ENCODE peak calls at places on chromosomes 16 and 17, in five cellular contexts. One of them, this sample, is unnamed.

GRCh38 chr17:17732892-17733670 is 51.8 kb downstream of the RAI1 start:
- DNase-seq in A549: peak; percentile 59
- DNase-seq in GM12878: no peak
- DNase-seq in HepG2: no peak
- DNase-seq in K562: no peak
- DNase-seq in this sample: no peak

GRCh38 chr17:17215575-17215974 is 9.4 kb upstream of the PLD6 start:
- DNase-seq in K562: no peak
- DNase-seq in GM12878: no peak
- DNase-seq in HepG2: no peak
- DNase-seq in A549: no peak
- DNase-seq in this sample: no peak

GRCh38 chr17:35257080-35257701 is 14.3 kb downstream of the SLFN5 start:
- DNase-seq in K562: no peak
- DNase-seq in A549: peak; percentile 89
- DNase-seq in HepG2: peak; percentile 7
- DNase-seq in GM12878: no peak
- DNase-seq in this sample: no peak

GRCh38 chr16:91484-91883 is 13.5 kb downstream of the MPG start:
- DNase-seq in K562: no peak
- DNase-seq in GM12878: no peak
- DNase-seq in HepG2: no peak
- DNase-seq in A549: no peak
- DNase-seq in this sample: no peak

GRCh38 chr17:75877752-75878173 is 618 bp downstream of the TRIM47 start:
- DNase-seq in GM12878: no peak
- DNase-seq in K562: peak; percentile 65
- DNase-seq in A549: peak; percentile 86
- DNase-seq in HepG2: peak; percentile 68
- DNase-seq in this sample: peak; percentile 47

GRCh38 chr16:27330542-27330941 is 16.8 kb downstream of the IL4R start:
- DNase-seq in A549: peak; percentile 17
- DNase-seq in HepG2: no peak
- DNase-seq in GM12878: no peak
- DNase-seq in K562: no peak
- DNase-seq in this sample: peak; percentile 53

GRCh38 chr16:72236866-72237265 is 64.9 kb upstream of the PMFBP1 start:
- DNase-seq in GM12878: no peak
- DNase-seq in HepG2: no peak
- DNase-seq in A549: no peak
- DNase-seq in K562: no peak
- DNase-seq in this sample: no peak

GRCh38 chr16:57809843-57810196 is 7.5 kb upstream of the KIFC3 start:
- DNase-seq in GM12878: no peak
- DNase-seq in A549: no peak
- DNase-seq in HepG2: no peak
- DNase-seq in K562: no peak
- DNase-seq in this sample: no peak

GRCh38 chr16:66510711-66511614 is 39.0 kb downstream of the TK2 start:
- DNase-seq in K562: no peak
- DNase-seq in GM12878: no peak
- DNase-seq in HepG2: no peak
- DNase-seq in A549: peak; percentile 35
- DNase-seq in this sample: no peak

GRCh38 chr17:42797067-42798007 is 1.2 kb downstream of the COA3 start:
- DNase-seq in HepG2: peak; percentile 74
- DNase-seq in K562: no peak
- DNase-seq in GM12878: no peak
- DNase-seq in A549: no peak
- DNase-seq in this sample: no peak
- H3K27ac ChIP-seq in HepG2: peak overlapping the region; percentile 88
- H3K27ac ChIP-seq in K562: peak overlapping the region; percentile 68
- H3K27ac ChIP-seq in GM12878: no peak overlapping the region
- H3K27ac ChIP-seq in A549: peak overlapping the region; percentile 92
- H3K27ac ChIP-seq in this sample: peak overlapping the region; percentile 84

GRCh38 chr16:60127196-60127595 is 1393.1 kb upstream of the GOT2 start:
- DNase-seq in A549: no peak
- DNase-seq in K562: no peak
- DNase-seq in HepG2: no peak
- DNase-seq in GM12878: no peak
- DNase-seq in this sample: no peak
- TF ChIP-seq POLR2A in A549: no peak
- TF ChIP-seq POLR2A in K562: no peak
- TF ChIP-seq POLR2A in HepG2: no peak
- TF ChIP-seq POLR2A in GM12878: no peak
- TF ChIP-seq POLR2A in this sample: no peak

GRCh38 chr17:66451188-66452149 is 149.1 kb downstream of the PRKCA start:
- DNase-seq in GM12878: no peak
- DNase-seq in HepG2: peak; percentile 89
- DNase-seq in A549: peak; percentile 62
- DNase-seq in K562: peak; percentile 70
- DNase-seq in this sample: no peak
- TF ChIP-seq EP300 in GM12878: no peak
- TF ChIP-seq EP300 in HepG2: no peak
- TF ChIP-seq EP300 in A549: no peak
- TF ChIP-seq EP300 in K562: no peak
- TF ChIP-seq EP300 in this sample: no peak

DNA sequence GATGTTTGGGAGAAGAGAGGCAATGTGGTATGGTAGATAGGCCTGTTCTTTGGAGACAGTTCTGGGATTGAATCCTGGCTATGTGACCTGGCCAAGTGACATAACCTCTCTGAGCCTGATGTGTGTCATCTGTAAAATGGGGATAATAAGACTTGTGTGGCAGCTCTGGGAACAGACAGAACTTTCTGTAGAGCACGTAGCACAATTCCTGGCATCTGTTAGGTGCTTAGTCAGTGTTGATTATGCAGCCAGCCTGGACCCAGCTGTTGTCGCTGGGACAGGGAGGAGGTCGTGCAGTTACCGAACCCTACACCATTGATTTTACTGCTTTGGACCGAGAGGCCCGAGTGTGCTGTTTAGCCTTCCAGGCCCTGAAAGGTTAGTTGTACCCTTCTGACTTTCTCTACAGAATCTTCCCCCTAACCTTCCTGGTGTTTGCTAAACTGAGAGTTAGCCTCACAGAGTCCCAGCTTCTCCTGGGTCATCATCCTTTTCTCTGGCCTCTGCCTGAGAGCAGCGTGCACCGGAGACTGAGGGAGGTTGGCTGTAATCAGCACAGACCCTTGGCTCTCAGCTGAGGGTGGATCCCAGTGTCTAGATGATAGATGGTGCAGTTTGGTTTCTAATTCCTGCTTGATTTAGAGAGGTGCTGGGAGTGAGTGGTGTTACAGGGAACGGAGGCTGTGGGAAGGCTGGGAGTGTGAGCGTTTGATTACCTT is 31.9 kb downstream of the MSI2 start:
- DNase-seq in GM12878: no peak
- DNase-seq in HepG2: no peak
- DNase-seq in K562: no peak
- DNase-seq in A549: no peak
- DNase-seq in this sample: no peak
- H3K27ac ChIP-seq in GM12878: no peak overlapping the region
- H3K27ac ChIP-seq in HepG2: no peak overlapping the region
- H3K27ac ChIP-seq in K562: no peak overlapping the region
- H3K27ac ChIP-seq in A549: no peak overlapping the region
- H3K27ac ChIP-seq in this sample: no peak overlapping the region

DNA sequence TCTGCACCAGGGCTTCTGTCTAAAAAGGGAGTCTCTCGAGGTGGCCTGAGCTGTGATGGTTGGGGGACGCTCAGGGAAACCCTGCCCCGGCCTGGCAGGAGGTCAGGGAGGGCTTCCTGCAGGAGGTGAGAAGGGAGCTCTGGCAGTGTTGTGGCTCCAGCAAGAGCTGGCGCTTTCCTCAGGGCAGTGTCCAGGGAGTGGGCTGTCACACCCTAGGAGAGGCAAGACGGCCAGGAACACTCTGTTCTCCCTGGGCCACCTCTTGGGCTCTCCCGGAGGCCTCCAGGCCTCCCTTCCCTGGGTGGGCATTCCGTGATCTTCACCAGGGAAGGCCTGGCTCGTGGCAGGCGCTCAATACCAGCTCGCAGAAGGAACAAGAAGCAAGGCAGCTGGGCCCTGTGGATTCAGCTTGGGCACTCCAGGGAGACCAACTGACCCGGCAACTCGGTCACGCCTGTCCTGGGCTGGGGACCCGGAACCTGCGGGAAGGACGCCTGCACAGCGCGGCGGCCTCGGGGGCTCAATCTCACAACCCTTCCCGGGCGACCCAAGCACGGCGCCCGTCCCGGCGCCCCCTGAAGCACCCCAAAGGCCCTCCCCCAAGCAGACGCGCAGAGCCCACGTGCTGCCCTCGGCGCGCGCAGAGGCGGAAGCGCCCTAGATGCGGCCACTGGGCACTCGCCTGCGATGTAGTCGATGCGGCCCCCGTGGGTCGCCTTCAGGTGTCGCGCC is 694 bp downstream of the APRT start:
- DNase-seq in A549: peak; percentile 87
- DNase-seq in HepG2: peak; percentile 73
- DNase-seq in K562: no peak
- DNase-seq in GM12878: no peak
- DNase-seq in this sample: peak; percentile 64
- TF ChIP-seq POLR2A in A549: peak; percentile 35
- TF ChIP-seq POLR2A in HepG2: no peak
- TF ChIP-seq POLR2A in K562: no peak
- TF ChIP-seq POLR2A in GM12878: peak; percentile 84
- TF ChIP-seq POLR2A in this sample: peak; percentile 91